ENCODE peak calls at places on chromosome 11, in eight cellular contexts. P is fibroblast of lung; L is stomach; R is CD4-positive, alpha-beta memory T cell; U is ovary; A is left ventricle myocardium inferior; Y is CD4-positive, CD25-positive, alpha-beta regulatory T cell; S is cardiac muscle cell. B is an unnamed sample.

GRCh38 chr11:70882716-70883085 is 369.7 kb downstream of the SHANK2 start:
- DNase-seq in Y (no peak), L (no peak), S (no peak), A (no peak), R (no peak), P (no peak), U (no peak), B (no peak)

GRCh38 chr11:120035756-120036155 is 102.2 kb downstream of the TRIM29 start:
- DNase-seq in R (no peak), S (no peak), A (no peak), P (no peak), Y (no peak), U (no peak), L (no peak), B (no peak)

GRCh38 chr11:92826597-92826996 is 142.9 kb upstream of the MTNR1B start:
- DNase-seq in P (no peak), L (no peak), S (no peak), U (no peak), Y (no peak), R (no peak), A (no peak), B (peak; percentile 68)

GRCh38 chr11:110079726-110080125 is 13.5 kb upstream of the ZC3H12C start:
- DNase-seq in R (no peak), A (no peak), U (no peak), L (no peak), S (no peak), Y (no peak), P (no peak), B (no peak)

GRCh38 chr11:76247091-76247490 is 40.8 kb upstream of the WNT11 start:
- DNase-seq in L (no peak), S (no peak), U (no peak), Y (no peak), P (no peak), A (no peak), R (no peak), B (no peak)

GRCh38 chr11:71323876-71324526 is 71.6 kb upstream of the SHANK2 start:
- DNase-seq in L (no peak), A (no peak), R (no peak), Y (no peak), S (no peak), P (no peak), U (no peak), B (no peak)

GRCh38 chr11:127493330-127493729 is 492.8 kb upstream of the KIRREL3 start:
- DNase-seq in A (no peak), Y (no peak), S (peak; percentile 29), L (no peak), U (no peak), P (peak; percentile 15), R (no peak), B (peak; percentile 15)

GRCh38 chr11:1202154-1202775 is 20.6 kb upstream of the MUC5B start:
- DNase-seq in S (no peak), Y (no peak), U (no peak), P (no peak), R (no peak), L (peak; percentile 37), A (peak; percentile 8), B (peak; percentile 15)

GRCh38 chr11:62926669-62927455 is 5.7 kb upstream of the CHRM1 start:
- DNase-seq in Y (no peak), A (no peak), L (no peak), P (no peak), U (no peak), R (no peak), S (no peak), B (no peak)

GRCh38 chr11:62928011-62928410 is 6.8 kb upstream of the CHRM1 start:
- DNase-seq in S (no peak), Y (no peak), U (no peak), P (no peak), R (no peak), A (no peak), L (no peak), B (no peak)

GRCh38 chr11:62923634-62924411 is 2.7 kb upstream of the CHRM1 start:
- DNase-seq in P (no peak), L (no peak), Y (no peak), A (no peak), S (peak; percentile 52), R (peak; percentile 41), U (no peak), B (peak; percentile 15)

GRCh38 chr11:62925308-62925707 is 4.1 kb upstream of the CHRM1 start:
- DNase-seq in A (no peak), Y (no peak), L (no peak), R (no peak), S (no peak), P (no peak), U (no peak), B (no peak)

DNA sequence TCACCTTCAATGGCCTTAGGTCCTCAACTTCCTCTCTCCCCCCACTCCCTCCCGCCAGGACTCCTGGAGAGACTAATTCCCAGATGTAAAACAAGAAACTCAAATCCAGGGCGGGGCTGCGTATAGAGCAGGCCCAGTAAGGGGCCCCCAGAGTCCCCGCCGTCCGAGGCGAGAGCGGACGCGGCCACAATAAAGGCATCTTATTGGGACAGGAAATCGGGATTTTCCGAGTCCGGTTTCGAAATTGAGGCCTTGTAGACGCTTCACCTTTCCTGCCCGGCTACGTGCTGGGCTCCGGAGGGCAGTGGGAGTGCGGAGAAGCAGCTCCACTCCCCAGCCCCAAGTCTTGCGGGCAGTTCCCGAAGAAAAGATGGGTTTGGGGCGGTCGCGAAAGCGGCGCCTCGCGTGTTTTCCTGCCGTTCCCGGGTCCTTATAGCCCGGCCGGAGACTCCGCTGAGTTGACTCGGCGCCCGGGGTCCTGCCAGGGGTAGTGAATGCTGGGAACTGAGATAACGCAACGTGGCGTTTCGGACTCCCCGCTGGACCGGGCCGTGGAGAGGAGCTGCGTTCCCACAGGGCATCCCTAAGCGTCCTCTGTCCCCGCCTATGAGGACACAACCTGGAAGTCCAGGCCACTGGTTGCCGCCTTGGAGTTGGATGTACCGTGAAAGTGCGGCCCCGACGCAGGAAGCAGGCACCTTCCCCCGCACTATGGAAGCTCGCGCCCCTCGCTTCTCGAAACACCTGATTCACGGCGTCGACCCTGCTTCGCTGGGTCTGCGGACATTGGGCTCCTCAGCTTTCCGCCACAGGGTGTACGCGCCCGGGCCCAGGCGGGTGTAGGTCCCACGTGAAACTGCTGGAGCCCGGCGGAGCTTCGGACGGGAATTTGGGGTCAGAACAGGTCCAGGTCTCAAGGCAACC is 4.8 kb upstream of the CHRM1 start:
- DNase-seq in Y (no peak), P (no peak), U (no peak), L (no peak), S (no peak), A (no peak), R (no peak), B (no peak)
- H3K4me3 ChIP-seq in Y (no peak overlapping the region), P (peak overlapping the region; percentile 4), U (no peak overlapping the region), L (peak overlapping the region; percentile 9), S (no peak overlapping the region), A (peak overlapping the region; percentile 62), R (peak overlapping the region; percentile 14), B (no peak overlapping the region)

DNA sequence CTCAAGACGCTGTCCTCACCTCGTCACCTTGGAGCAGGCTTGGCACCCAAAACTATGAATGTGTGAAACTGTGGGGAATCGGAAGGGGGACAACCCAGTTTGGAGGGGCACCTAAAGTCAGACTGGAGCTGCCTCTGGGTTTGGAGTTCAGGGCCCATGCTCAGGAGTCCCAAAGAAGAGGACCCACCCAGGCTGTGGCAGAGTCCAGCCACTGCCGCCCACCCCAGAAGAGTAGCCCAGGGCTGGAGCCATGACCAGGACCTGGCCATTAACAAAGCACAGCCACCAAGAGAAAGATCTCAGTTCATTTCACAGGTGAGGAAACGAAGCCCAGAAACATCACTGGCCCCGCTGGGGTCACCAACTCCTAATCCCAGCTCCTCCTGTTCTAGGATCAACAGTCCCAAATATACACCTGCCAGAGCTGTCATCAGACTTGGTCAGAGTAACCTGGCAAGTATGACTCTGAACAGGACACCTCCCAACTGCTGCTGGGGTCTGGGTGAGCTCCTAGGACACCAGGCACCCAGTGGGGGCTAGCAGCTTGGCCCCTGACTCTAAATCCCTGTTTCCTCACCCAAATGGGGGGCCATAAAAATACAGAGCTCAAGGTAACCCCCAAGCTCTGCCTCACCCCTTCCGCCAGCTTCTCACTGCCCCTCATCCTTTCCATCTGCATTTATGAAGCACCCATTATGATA is 2.7 kb downstream of the RAB3IL1 start:
- DNase-seq in A (no peak), R (no peak), L (no peak), Y (no peak), P (no peak), U (peak; percentile 18), S (no peak), B (no peak)
- H3K4me3 ChIP-seq in A (peak overlapping the region; percentile 78), R (no peak overlapping the region), L (no peak overlapping the region), Y (no peak overlapping the region), P (no peak overlapping the region), U (no peak overlapping the region), S (no peak overlapping the region), B (no peak overlapping the region)

DNA sequence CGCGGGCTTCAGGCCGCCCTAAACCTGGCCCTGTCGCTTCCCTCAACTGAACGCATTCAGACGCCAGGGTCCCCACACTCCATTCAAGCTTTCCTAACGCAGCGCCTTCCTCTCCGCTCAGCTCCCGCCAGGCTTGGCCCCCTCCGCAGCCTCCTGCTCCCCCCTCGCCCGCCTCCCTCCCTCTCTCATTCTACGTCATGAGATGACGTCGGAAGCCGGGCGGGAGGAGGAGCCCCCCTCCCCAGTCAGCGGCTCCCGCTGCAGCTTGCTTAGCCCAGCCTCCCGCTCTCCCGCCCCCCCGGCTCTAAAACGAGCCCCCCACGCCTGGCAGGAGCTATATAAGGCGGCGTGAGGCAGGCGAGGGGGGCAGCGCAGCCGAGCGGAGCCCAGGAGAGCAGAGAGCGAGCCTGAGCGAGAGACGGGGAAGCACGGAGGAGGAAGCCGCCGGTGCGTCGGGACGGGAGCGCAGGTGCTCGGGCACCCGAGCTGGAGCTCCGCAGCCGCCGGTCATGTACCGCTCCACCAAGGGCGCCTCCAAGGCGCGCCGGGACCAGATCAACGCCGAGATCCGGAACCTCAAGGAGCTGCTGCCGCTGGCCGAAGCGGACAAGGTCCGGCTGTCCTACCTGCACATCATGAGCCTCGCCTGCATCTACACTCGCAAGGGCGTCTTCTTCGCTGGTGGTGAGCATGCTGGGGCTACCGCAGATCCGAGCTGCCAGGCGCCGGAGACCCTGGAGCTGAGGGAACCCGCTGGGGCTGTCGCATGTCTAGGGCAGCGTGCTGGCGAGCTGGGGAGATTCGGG is at the start of gene NPAS4:
- DNase-seq in A (no peak), U (no peak), R (no peak), Y (no peak), L (no peak), S (peak; percentile 32), P (no peak), B (no peak)
- H3K4me3 ChIP-seq in A (no peak within 1 kb of the TSS), U (no peak within 1 kb of the TSS), R (no peak within 1 kb of the TSS), Y (no peak within 1 kb of the TSS), L (peak within 1 kb of the TSS; percentile 6), S (peak within 1 kb of the TSS; percentile 14), P (no peak within 1 kb of the TSS), B (no peak within 1 kb of the TSS)

GRCh38 chr11:130428271-130428670 is at the start of gene ADAMTS8:
- DNase-seq in S (peak; percentile 61), Y (no peak), A (no peak), P (no peak), R (no peak), U (peak; percentile 42), L (no peak), B (no peak)

GRCh38 chr11:130428692-130429681 is 578 bp upstream of the ADAMTS8 start:
- DNase-seq in A (no peak), L (no peak), S (no peak), Y (no peak), R (no peak), P (no peak), U (no peak), B (no peak)

GRCh38 chr11:130426223-130427048 is 2.0 kb downstream of the ADAMTS8 start:
- DNase-seq in L (no peak), R (no peak), U (no peak), S (no peak), P (no peak), Y (no peak), A (no peak), B (no peak)

GRCh38 chr11:130427049-130427388 is 1.4 kb downstream of the ADAMTS8 start:
- DNase-seq in P (no peak), R (no peak), L (no peak), U (no peak), S (no peak), Y (no peak), A (no peak), B (no peak)

GRCh38 chr11:130427581-130428211 is 713 bp downstream of the ADAMTS8 start:
- DNase-seq in P (no peak), R (no peak), S (peak; percentile 51), U (peak; percentile 37), A (peak; percentile 24), Y (no peak), L (no peak), B (no peak)
- H3K4me3 ChIP-seq in P (peak overlapping the region; percentile 67), R (no peak overlapping the region), S (peak overlapping the region; percentile 28), U (peak overlapping the region; percentile 38), A (peak overlapping the region; percentile 60), Y (no peak overlapping the region), L (peak overlapping the region; percentile 55), B (no peak overlapping the region)

B was measured in Jurkat, Clone E6-1.